ENCODE peak calls at places on chromosomes 7 and 10, in four cellular contexts. One of them, this sample, is unnamed.
A peak's percentile ranks its signal among the peaks of the same experiment; 100 is the strongest.

GRCh38 chr7:45028920-45029344 is 28.9 kb downstream of the CCM2 start:
- DNase-seq in mesendoderm: no peak
- DNase-seq in H9: no peak
- DNase-seq in H1: no peak
- DNase-seq in this sample: no peak

GRCh38 chr10:104440221-104440620 is 86.6 kb downstream of the CFAP58 start:
- DNase-seq in mesendoderm: no peak
- DNase-seq in H9: no peak
- DNase-seq in H1: no peak
- DNase-seq in this sample: no peak

GRCh38 chr7:29955799-29956476 is 33.7 kb downstream of the SCRN1 start:
- DNase-seq in mesendoderm: no peak
- DNase-seq in H9: no peak
- DNase-seq in H1: no peak
- DNase-seq in this sample: no peak

GRCh38 chr7:95511716-95512260 is 26.0 kb downstream of the ASB4 start:
- DNase-seq in mesendoderm: peak; percentile 90
- DNase-seq in H9: peak; percentile 75
- DNase-seq in H1: no peak
- DNase-seq in this sample: peak; percentile 63

GRCh38 chr10:14481752-14482151 is 151.0 kb upstream of the FRMD4A start:
- DNase-seq in mesendoderm: no peak
- DNase-seq in H9: no peak
- DNase-seq in H1: no peak
- DNase-seq in this sample: no peak

GRCh38 chr10:88505680-88506215 is 77.4 kb downstream of the RNLS start:
- DNase-seq in mesendoderm: peak; percentile 83
- DNase-seq in H9: peak; percentile 57
- DNase-seq in H1: peak; percentile 10
- DNase-seq in this sample: no peak

GRCh38 chr7:116836080-116836479 is 26.3 kb upstream of the CAPZA2 start:
- DNase-seq in mesendoderm: no peak
- DNase-seq in H9: no peak
- DNase-seq in H1: no peak
- DNase-seq in this sample: no peak

GRCh38 chr7:23294549-23295400 is 4.4 kb upstream of the MALSU1 start:
- DNase-seq in mesendoderm: peak; percentile 31
- DNase-seq in H9: no peak
- DNase-seq in H1: no peak
- DNase-seq in this sample: peak; percentile 27

GRCh38 chr7:128914566-128915151 is 4.2 kb upstream of the KCP start:
- DNase-seq in mesendoderm: no peak
- DNase-seq in H9: peak; percentile 53
- DNase-seq in H1: no peak
- DNase-seq in this sample: no peak

GRCh38 chr7:95246935-95247370 is 77.4 kb downstream of the PON1 start:
- DNase-seq in mesendoderm: peak; percentile 88
- DNase-seq in H9: peak; percentile 59
- DNase-seq in H1: peak; percentile 15
- DNase-seq in this sample: peak; percentile 87

GRCh38 chr10:121310151-121310711 is 288.0 kb downstream of the FGFR2 start:
- DNase-seq in mesendoderm: peak; percentile 48
- DNase-seq in H9: no peak
- DNase-seq in H1: no peak
- DNase-seq in this sample: no peak

GRCh38 chr7:25095516-25096345 is 29.3 kb downstream of the CYCS start:
- DNase-seq in mesendoderm: peak; percentile 81
- DNase-seq in H9: no peak
- DNase-seq in H1: no peak
- DNase-seq in this sample: no peak

GRCh38 chr7:68038621-68039314 is 1042.1 kb downstream of the TYW1 start:
- DNase-seq in mesendoderm: no peak
- DNase-seq in H9: no peak
- DNase-seq in H1: no peak
- DNase-seq in this sample: no peak

GRCh38 chr7:4885317-4885807 is 1.8 kb upstream of the RADIL start:
- DNase-seq in mesendoderm: no peak
- DNase-seq in H9: no peak
- DNase-seq in H1: no peak
- DNase-seq in this sample: no peak

GRCh38 chr10:73858013-73858708 is 16.2 kb downstream of the CAMK2G start:
- DNase-seq in mesendoderm: no peak
- DNase-seq in H9: no peak
- DNase-seq in H1: no peak
- DNase-seq in this sample: no peak

GRCh38 chr7:73314271-73314670 is 5.6 kb upstream of the NSUN5 start:
- DNase-seq in mesendoderm: no peak
- DNase-seq in H9: no peak
- DNase-seq in H1: no peak
- DNase-seq in this sample: no peak

GRCh38 chr10:13706175-13706574 is 119.4 kb downstream of the PRPF18 start:
- DNase-seq in mesendoderm: no peak
- DNase-seq in H9: no peak
- DNase-seq in H1: no peak
- DNase-seq in this sample: no peak

GRCh38 chr10:13528875-13529713 is at the start of gene BEND7:
- DNase-seq in mesendoderm: peak; percentile 26
- DNase-seq in H9: no peak
- DNase-seq in H1: no peak
- DNase-seq in this sample: no peak

GRCh38 chr7:6172331-6173295 is 99.8 kb downstream of the CYTH3 start:
- DNase-seq in mesendoderm: no peak
- DNase-seq in H9: no peak
- DNase-seq in H1: no peak
- DNase-seq in this sample: peak; percentile 93

GRCh38 chr10:63700209-63700934 is 179.2 kb downstream of the REEP3 start:
- DNase-seq in mesendoderm: no peak
- DNase-seq in H9: no peak
- DNase-seq in H1: no peak
- DNase-seq in this sample: peak; percentile 77

GRCh38 chr7:41942468-41943097 is 239.7 kb upstream of the INHBA start:
- DNase-seq in mesendoderm: no peak
- DNase-seq in H9: peak; percentile 32
- DNase-seq in H1: no peak
- DNase-seq in this sample: peak; percentile 66

GRCh38 chr7:46871516-46871915 is 710.4 kb downstream of the TNS3 start:
- DNase-seq in mesendoderm: no peak
- DNase-seq in H9: no peak
- DNase-seq in H1: no peak
- DNase-seq in this sample: peak; percentile 72

GRCh38 chr7:27099224-27099838 is 3.2 kb downstream of the HOXA2 start:
- DNase-seq in mesendoderm: peak; percentile 60
- DNase-seq in H9: no peak
- DNase-seq in H1: no peak
- DNase-seq in this sample: no peak

GRCh38 chr10:23341004-23341403 is 3.6 kb downstream of the C10orf67 start:
- DNase-seq in mesendoderm: no peak
- DNase-seq in H9: no peak
- DNase-seq in H1: no peak
- DNase-seq in this sample: no peak

GRCh38 chr10:49053053-49053997 is 62.0 kb downstream of the VSTM4 start:
- DNase-seq in mesendoderm: no peak
- DNase-seq in H9: no peak
- DNase-seq in H1: no peak
- DNase-seq in this sample: no peak

GRCh38 chr10:16909961-16910794 is 93.0 kb upstream of the RSU1 start:
- DNase-seq in mesendoderm: no peak
- DNase-seq in H9: no peak
- DNase-seq in H1: no peak
- DNase-seq in this sample: no peak

GRCh38 chr10:35942052-35942451 is 300.0 kb upstream of the FZD8 start:
- DNase-seq in mesendoderm: no peak
- DNase-seq in H9: no peak
- DNase-seq in H1: no peak
- DNase-seq in this sample: no peak

GRCh38 chr7:2444476-2444875 is 31.7 kb downstream of the GRIFIN start:
- DNase-seq in mesendoderm: no peak
- DNase-seq in H9: no peak
- DNase-seq in H1: no peak
- DNase-seq in this sample: peak; percentile 22

GRCh38 chr7:4840097-4840501 is 21.7 kb downstream of the PAPOLB start:
- DNase-seq in mesendoderm: no peak
- DNase-seq in H9: no peak
- DNase-seq in H1: no peak
- DNase-seq in this sample: no peak

GRCh38 chr10:23403719-23404118 is 35.2 kb upstream of the OTUD1 start:
- DNase-seq in mesendoderm: no peak
- DNase-seq in H9: no peak
- DNase-seq in H1: no peak
- DNase-seq in this sample: no peak

GRCh38 chr7:100943693-100944092 is 5.6 kb upstream of the MUC3A start:
- DNase-seq in mesendoderm: no peak
- DNase-seq in H9: no peak
- DNase-seq in H1: no peak
- DNase-seq in this sample: no peak

GRCh38 chr10:778626-779330 is 89.3 kb upstream of the DIP2C start:
- DNase-seq in mesendoderm: peak; percentile 44
- DNase-seq in H9: no peak
- DNase-seq in H1: no peak
- DNase-seq in this sample: no peak

GRCh38 chr7:139777304-139777890 is 401 bp downstream of the HIPK2 start:
- DNase-seq in mesendoderm: peak; percentile 12
- DNase-seq in H9: no peak
- DNase-seq in H1: no peak
- DNase-seq in this sample: peak; percentile 19

GRCh38 chr10:31515116-31515515 is 196.1 kb downstream of the ZEB1 start:
- DNase-seq in mesendoderm: no peak
- DNase-seq in H9: no peak
- DNase-seq in H1: no peak
- DNase-seq in this sample: no peak

DNA sequence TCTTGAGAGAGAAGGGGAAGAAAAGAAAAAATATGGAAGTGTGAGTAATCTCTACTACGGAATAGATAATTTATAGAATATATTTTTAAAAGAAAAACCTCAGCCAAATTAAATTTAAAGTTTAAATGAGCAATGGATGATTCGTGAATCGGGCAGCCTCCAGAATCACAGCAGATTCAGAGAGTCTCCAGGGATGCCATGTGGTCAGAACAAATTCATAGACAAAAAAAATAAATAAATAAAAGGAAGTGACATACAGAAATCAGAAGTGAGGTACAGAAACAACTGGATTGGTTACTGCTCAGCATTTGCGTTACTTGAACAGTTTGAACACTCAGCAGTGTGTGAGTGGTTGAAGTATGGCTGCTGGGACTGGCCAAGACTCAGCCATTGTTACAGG is 53.0 kb downstream of the PHYHIPL start:
- DNase-seq in mesendoderm: no peak
- DNase-seq in H9: no peak
- DNase-seq in H1: no peak
- DNase-seq in this sample: no peak
- H2AK5ac ChIP-seq in mesendoderm: no peak overlapping the region
- H2AK5ac ChIP-seq in H9: no peak overlapping the region
- H2AK5ac ChIP-seq in H1: no peak overlapping the region
- H2AK5ac ChIP-seq in this sample: no peak overlapping the region

GRCh38 chr10:132465193-132465888 is 68.3 kb downstream of the PWWP2B start:
- DNase-seq in mesendoderm: no peak
- DNase-seq in H9: no peak
- DNase-seq in H1: no peak
- DNase-seq in this sample: no peak

GRCh38 chr10:132463333-132464255 is 66.6 kb downstream of the PWWP2B start:
- DNase-seq in mesendoderm: no peak
- DNase-seq in H9: no peak
- DNase-seq in H1: no peak
- DNase-seq in this sample: no peak

GRCh38 chr10:132462463-132463332 is 65.7 kb downstream of the PWWP2B start:
- DNase-seq in mesendoderm: no peak
- DNase-seq in H9: no peak
- DNase-seq in H1: no peak
- DNase-seq in this sample: no peak

GRCh38 chr10:132465889-132466519 is 69.0 kb downstream of the PWWP2B start:
- DNase-seq in mesendoderm: no peak
- DNase-seq in H9: no peak
- DNase-seq in H1: no peak
- DNase-seq in this sample: no peak

GRCh38 chr10:132464256-132465192 is 67.5 kb downstream of the PWWP2B start:
- DNase-seq in mesendoderm: no peak
- DNase-seq in H9: no peak
- DNase-seq in H1: no peak
- DNase-seq in this sample: no peak
- H2BK5ac ChIP-seq in mesendoderm: no peak overlapping the region
- H2BK5ac ChIP-seq in H9: no peak overlapping the region
- H2BK5ac ChIP-seq in H1: peak overlapping the region; percentile 52
- H2BK5ac ChIP-seq in this sample: no peak overlapping the region

GRCh38 chr7:107746006-107746405 is 2.1 kb downstream of the CBLL1 start:
- DNase-seq in mesendoderm: no peak
- DNase-seq in H9: no peak
- DNase-seq in H1: no peak
- DNase-seq in this sample: peak; percentile 26

GRCh38 chr7:107743567-107744344 is at the start of gene CBLL1:
- DNase-seq in mesendoderm: peak; percentile 97
- DNase-seq in H9: peak; percentile 95
- DNase-seq in H1: peak; percentile 78
- DNase-seq in this sample: peak; percentile 97

GRCh38 chr7:107744345-107744750 is 406 bp downstream of the CBLL1 start:
- DNase-seq in mesendoderm: no peak
- DNase-seq in H9: no peak
- DNase-seq in H1: no peak
- DNase-seq in this sample: no peak

GRCh38 chr7:107742678-107743566 is 1.0 kb upstream of the CBLL1 start:
- DNase-seq in mesendoderm: peak; percentile 86
- DNase-seq in H9: peak; percentile 84
- DNase-seq in H1: peak; percentile 51
- DNase-seq in this sample: no peak
- H2AK5ac ChIP-seq in mesendoderm: no peak overlapping the region
- H2AK5ac ChIP-seq in H9: no peak overlapping the region
- H2AK5ac ChIP-seq in H1: no peak overlapping the region
- H2AK5ac ChIP-seq in this sample: no peak overlapping the region

DNA sequence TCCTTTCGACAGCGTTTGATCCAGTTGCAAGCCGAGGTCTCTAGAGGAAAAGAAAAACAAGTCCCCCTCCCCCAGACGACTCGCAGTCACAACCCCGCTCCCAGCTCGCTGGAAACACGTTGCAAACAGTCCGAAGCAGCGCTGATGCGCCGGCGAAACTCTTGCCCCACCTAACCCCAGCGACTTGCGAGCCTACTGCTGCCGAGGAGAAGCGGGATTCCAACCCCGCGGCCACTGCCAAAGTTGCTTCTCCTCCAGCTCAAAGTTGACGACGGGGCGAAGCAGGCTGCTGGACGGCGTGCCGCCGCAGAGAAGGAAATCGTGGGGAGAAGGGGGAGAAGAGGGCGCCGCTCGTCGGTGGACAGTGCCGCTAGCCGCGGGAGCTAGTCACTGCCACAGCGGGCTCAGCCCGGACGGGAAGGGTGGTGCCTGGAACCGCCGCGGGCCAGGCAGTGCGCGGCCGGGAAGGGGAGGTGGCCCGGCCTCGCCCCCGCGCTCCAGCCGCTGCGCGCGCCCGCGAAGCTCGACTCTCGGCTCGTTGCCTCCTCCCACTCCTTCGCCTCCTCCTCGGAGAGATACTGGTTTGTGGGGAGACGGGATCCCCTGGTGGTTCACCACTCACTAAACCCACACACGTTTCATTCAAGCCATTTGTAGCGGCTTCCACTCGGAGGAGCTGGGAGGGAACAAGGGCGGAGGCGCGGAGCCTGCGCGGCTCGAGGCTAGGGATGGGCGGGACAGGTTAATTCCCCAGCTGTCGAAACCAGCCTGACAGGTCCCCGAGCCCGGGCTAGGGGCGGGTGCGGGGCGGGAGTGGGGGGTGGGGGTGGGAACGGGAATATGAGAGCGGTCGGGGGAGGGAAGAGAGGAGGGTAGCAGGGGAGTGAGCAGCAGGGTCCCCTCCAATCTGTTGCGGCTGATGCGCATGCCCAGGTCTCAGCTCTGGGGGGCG is at the start of gene GPR37:
- DNase-seq in mesendoderm: peak; percentile 97
- DNase-seq in H9: peak; percentile 95
- DNase-seq in H1: peak; percentile 59
- DNase-seq in this sample: peak; percentile 92
- H2BK5ac ChIP-seq in mesendoderm: peak within 1 kb of the TSS; percentile 82
- H2BK5ac ChIP-seq in H9: no peak within 1 kb of the TSS
- H2BK5ac ChIP-seq in H1: peak within 1 kb of the TSS; percentile 92
- H2BK5ac ChIP-seq in this sample: peak within 1 kb of the TSS; percentile 53

This sample was measured in trophoblast cell.